ENCODE peak calls at places on chromosomes 4 and X, in four cellular contexts. Z is uterus, S is lower lobe of right lung, F is WERI-Rb-1. N is an unnamed sample. For H3K9me3, the result is how much of the 10 kb centered on the place peaks cover.

GRCh38 chrX:118455013-118455412 is 40.6 kb upstream of the DOCK11 start:
- DNase-seq in Z (no peak), F (no peak), S (no peak), N (no peak)

GRCh38 chr4:95637047-95637600 is 88.4 kb upstream of the UNC5C start:
- DNase-seq in Z (no peak), S (no peak), F (no peak), N (no peak)

GRCh38 chrX:35392232-35392631 is 405.9 kb upstream of the MAGEB16 start:
- DNase-seq in F (no peak), Z (no peak), S (no peak), N (no peak)

GRCh38 chr4:173519130-173520101 is 10.6 kb downstream of the HAND2 start:
- DNase-seq in S (no peak), Z (peak), F (no peak), N (no peak)

GRCh38 chrX:41913476-41913875 is 9.9 kb downstream of the CASK start:
- DNase-seq in Z (no peak), F (no peak), S (no peak), N (no peak)

GRCh38 chr4:145083891-145084640 is 13.9 kb downstream of the ANAPC10 start:
- DNase-seq in Z (no peak), S (no peak), F (no peak), N (no peak)

GRCh38 chrX:101260435-101260834 is 30.7 kb downstream of the TAF7L start:
- DNase-seq in S (no peak), F (peak), Z (no peak), N (no peak)

GRCh38 chrX:136879001-136879667 is 1.4 kb downstream of the RBMX start:
- DNase-seq in F (no peak), S (no peak), Z (no peak), N (no peak)

DNA sequence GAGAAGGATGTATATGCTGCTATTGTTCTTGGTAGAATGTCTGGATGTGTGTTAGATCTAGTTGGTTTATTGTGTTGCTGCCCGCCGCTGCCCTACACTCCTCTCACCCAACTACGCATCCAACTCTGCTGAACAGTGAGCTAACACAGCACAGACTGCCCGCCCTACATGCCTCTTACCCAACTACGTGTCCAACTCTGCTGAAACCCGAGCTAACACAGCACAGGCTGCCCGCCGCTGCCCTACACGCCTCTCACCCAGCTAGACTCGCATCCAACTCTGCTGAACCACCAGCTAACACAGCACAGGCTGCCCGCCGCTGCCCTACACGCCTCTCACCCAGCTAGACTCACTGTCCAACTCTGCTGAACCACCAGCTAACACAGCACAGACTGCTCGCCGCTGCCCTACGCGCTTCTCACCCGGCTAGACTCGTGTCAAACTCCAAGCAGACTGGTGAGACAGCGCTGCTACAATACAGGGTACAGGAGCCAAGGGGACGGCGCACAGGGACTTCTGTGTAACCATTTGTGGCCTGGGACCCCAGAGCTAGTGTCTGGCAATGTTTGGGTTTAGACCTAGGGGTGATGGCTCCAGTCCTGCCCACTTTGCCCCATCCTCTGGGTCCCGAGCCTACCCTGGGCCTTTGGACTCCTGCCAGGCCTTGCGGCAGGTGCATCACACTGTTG is 11.6 kb upstream of the CTBP1 start:
- DNase-seq in Z (no peak), S (no peak), F (no peak), N (no peak)
- H3K9me3 ChIP-seq in Z (under half), S (under half), F (under half), N (under half)

DNA sequence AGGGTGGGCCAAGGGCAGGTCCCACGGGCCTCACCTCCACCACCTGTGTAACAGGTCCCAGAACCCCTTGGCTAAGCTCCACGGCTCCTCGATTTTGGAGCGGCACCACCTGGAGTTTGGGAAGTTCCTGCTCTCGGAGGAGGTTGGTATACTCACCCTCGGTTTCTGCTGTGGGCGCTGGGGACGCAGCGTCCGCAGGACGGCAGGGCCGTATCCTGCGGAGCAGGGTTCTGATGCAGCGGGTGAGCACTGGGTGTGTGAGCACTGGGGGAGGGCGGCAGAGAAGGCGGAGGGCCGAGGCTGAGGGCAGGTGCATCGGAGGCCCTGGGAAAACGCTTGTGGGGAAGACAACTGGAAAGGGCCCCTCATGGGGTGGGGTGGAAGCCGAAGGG is 11.0 kb downstream of the ATP5ME start:
- DNase-seq in Z (no peak), S (no peak), F (no peak), N (no peak)
- H3K4me3 ChIP-seq in Z (peak), S (peak), F (no peak), N (peak)

DNA sequence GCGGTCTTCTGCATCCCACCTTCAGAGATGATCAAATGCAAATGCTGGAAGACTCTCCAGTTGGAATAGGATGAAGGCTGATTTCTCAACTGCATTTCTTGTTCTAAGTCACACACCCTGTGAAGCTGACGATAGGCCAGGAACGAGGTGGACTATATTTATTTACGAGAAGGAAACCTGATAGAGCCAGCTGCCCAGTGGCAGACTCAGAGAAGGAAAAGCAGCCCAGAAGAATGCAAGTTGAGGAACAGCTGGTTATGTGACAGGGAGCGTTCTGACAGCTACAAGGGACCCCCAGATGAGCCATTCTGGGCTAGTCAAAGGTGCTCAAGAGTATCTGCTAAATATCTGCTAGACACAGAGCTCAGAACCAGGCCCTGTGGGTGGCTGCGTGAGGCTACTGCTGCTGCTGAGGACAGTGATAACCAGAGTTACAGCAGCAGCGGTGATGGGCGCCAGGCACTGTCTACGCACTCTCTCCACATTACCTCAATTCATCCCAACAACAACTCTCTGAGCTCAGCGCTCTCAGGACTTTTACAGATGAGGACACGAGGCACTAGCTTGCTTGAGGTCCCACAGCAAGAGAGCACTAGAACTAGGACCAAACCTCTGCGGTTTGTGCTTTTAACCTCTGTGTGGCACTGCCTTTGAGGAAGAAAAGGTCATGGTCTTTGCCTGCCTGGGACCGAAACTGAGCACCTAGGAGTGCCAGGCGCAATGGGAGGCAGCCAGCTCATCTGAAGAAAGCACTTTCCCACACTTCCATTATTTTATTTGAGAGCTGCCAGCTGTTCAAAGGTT is 69.0 kb downstream of the GATB start:
- DNase-seq in F (no peak), S (no peak), Z (no peak), N (no peak)
- H3K27ac ChIP-seq in F (no peak), S (no peak), Z (no peak), N (no peak)

GRCh38 chr4:58275856-58276255 is 1165.7 kb upstream of the IGFBP7 start:
- DNase-seq in Z (no peak), S (no peak), F (no peak), N (no peak)

GRCh38 chr4:58274553-58274952 is 1164.4 kb upstream of the IGFBP7 start:
- DNase-seq in S (no peak), Z (no peak), F (no peak), N (no peak)
- H3K9me3 ChIP-seq in S (under half), Z (under half), F (under half), N (under half)

GRCh38 chr4:118758293-118758692 is 73.1 kb downstream of the METTL14 start:
- DNase-seq in Z (no peak), F (no peak), S (no peak), N (no peak)

GRCh38 chr4:118759481-118759880 is 74.3 kb downstream of the METTL14 start:
- DNase-seq in F (no peak), S (no peak), Z (no peak), N (no peak)

GRCh38 chr4:118756958-118757357 is 71.8 kb downstream of the METTL14 start:
- DNase-seq in Z (no peak), F (no peak), S (no peak), N (no peak)

GRCh38 chr4:118756429-118756828 is 71.2 kb downstream of the METTL14 start:
- DNase-seq in F (no peak), Z (no peak), S (no peak), N (no peak)

GRCh38 chr4:118757761-118758213 is 72.6 kb downstream of the METTL14 start:
- DNase-seq in F (no peak), Z (no peak), S (no peak), N (no peak)
- H3K4me3 ChIP-seq in F (no peak), Z (no peak), S (no peak), N (no peak)

DNA sequence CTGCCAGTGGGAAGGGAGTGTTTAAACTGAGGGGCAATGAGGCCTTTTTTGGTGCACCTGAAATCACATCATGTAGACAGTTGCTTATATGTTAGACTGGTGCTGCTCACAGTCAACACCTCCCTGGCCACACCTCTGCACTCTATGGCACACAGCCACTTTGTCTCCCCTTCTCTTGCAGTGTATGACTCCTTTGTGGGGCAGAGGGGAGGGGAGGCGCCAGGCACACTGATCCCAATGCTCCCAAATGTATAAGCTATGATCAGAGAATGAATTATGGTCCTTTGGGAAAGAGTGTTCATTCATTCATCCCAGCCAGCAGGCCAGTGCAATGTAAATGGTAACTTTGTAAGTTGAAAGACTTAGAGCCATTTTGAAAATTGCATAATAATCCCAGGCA is 4.6 kb upstream of the GPC3 start:
- DNase-seq in S (no peak), F (no peak), Z (no peak), N (no peak)
- H3K27ac ChIP-seq in S (no peak), F (no peak), Z (no peak), N (no peak)

DNA sequence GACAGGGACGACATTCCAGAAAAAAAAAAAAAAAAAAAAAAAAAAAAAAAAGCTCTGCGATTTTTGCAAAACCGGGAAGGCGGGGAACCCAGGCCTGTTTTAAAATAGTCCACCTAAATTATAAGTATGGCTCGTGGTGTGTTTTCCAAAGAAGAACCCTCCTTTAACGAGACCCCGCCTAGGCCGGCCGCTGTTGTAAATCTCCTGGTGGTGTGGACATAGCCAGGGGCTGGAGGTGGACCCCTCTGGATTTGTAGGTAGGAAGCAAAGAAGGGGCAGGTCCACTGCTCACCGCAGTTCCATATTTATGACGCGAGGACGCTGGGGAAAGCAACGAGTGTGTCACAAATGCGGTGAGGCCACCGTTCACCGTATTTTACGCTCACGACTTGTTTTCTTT is 94.0 kb upstream of the SHOX start:
- DNase-seq in S (no peak), Z (no peak), F (no peak), N (no peak)
- H3K9me3 ChIP-seq in S (under half), Z (under half), F (under half), N (under half)

DNA sequence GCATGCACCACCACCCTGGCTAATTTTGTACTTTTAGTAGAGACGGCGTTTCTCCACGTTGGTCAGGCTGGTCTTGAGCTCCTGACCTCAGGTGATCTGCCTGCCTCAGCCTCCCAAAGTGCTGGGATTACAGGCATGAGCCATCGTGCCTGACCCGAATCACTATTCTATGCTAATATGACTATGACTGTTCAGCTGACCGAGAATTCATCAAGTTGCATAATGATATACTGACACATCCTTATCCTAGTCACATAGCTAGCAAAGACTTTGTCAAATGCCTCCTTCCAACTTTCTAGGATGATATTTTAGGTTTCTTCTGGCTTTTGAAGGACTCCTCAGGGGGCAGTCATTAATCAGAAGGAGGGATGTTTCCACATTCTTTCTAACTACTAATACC is 4.8 kb upstream of the GPM6B start:
- DNase-seq in S (no peak), F (no peak), Z (no peak), N (no peak)
- H3K4me3 ChIP-seq in S (no peak), F (no peak), Z (no peak), N (no peak)